ENCODE peak calls at places on chromosomes 7 and 10, in five cellular contexts. S is activated CD4-positive, alpha-beta T cell treated with anti-CD3 and anti-CD28 coated beads, Interleukin-2, amount 50 U/mL, for 24 hours; E is NCI-H524; B is stimulated activated CD4-positive, alpha-beta T cell treated with anti-CD3 and anti-CD28 coated beads, Interleukin-15, amount 100 ng/mL, for 48 hours; V is B cell. X is an unnamed sample.

GRCh38 chr7:99061001-99061779 is 82.7 kb downstream of the SMURF1 start:
- DNase-seq in V (no peak), B (no peak), E (no peak), S (no peak), X (no peak)

GRCh38 chr10:91614254-91614624 is 18.6 kb downstream of the PPP1R3C start:
- DNase-seq in V (no peak), S (no peak), B (no peak), E (no peak), X (no peak)

GRCh38 chr7:145106001-145106400 is 270.1 kb upstream of the TPK1 start:
- DNase-seq in V (no peak), B (no peak), E (no peak), S (no peak), X (no peak)

GRCh38 chr10:593016-593415 is 96.5 kb downstream of the DIP2C start:
- DNase-seq in S (no peak), B (no peak), V (no peak), E (no peak), X (no peak)

GRCh38 chr10:122998360-122998917 is 10.2 kb downstream of the IKZF5 start:
- DNase-seq in B (no peak), E (no peak), V (no peak), S (no peak), X (no peak)

GRCh38 chr10:124221356-124222297 is 128.2 kb upstream of the CHST15 start:
- DNase-seq in V (no peak), E (no peak), S (no peak), B (no peak), X (no peak)

GRCh38 chr7:129258649-129259389 is 34.0 kb downstream of the AHCYL2 start:
- DNase-seq in V (no peak), B (no peak), S (no peak), E (no peak), X (no peak)

GRCh38 chr7:151249732-151250072 is 1.2 kb upstream of the SMARCD3 start:
- DNase-seq in E (no peak), S (no peak), V (no peak), B (no peak), X (peak)

GRCh38 chr7:36338256-36338655 is 51.4 kb upstream of the ANLN start:
- DNase-seq in E (no peak), V (no peak), S (no peak), B (no peak), X (no peak)

GRCh38 chr7:105602325-105603305 is 21.3 kb upstream of the EFCAB10 start:
- DNase-seq in V (no peak), E (no peak), S (no peak), B (no peak), X (no peak)

GRCh38 chr10:110016037-110016436 is 8.3 kb downstream of the ADD3 start:
- DNase-seq in E (no peak), S (no peak), V (no peak), B (no peak), X (no peak)

GRCh38 chr7:70017371-70017770 is 419.1 kb downstream of the AUTS2 start:
- DNase-seq in S (no peak), V (no peak), E (no peak), B (no peak), X (no peak)

GRCh38 chr7:44388089-44388970 is 62.9 kb upstream of the CAMK2B start:
- DNase-seq in B (no peak), V (no peak), E (no peak), S (no peak), X (no peak)

GRCh38 chr7:137967143-137968018 is 34.5 kb downstream of the CREB3L2 start:
- DNase-seq in V (no peak), S (no peak), B (no peak), E (no peak), X (no peak)

GRCh38 chr10:61744469-61744868 is 81.7 kb downstream of the CABCOCO1 start:
- DNase-seq in V (no peak), S (no peak), E (no peak), B (no peak), X (no peak)

GRCh38 chr7:77734590-77735421 is 38.5 kb downstream of the RSBN1L start:
- DNase-seq in V (no peak), S (no peak), E (no peak), B (no peak), X (no peak)

GRCh38 chr10:57395921-57396320 is 871.8 kb downstream of the IPMK start:
- DNase-seq in S (no peak), V (no peak), B (no peak), E (no peak), X (no peak)

GRCh38 chr7:128068785-128069184 is 37.5 kb upstream of the LRRC4 start:
- DNase-seq in E (no peak), S (no peak), B (no peak), V (no peak), X (no peak)

GRCh38 chr10:102603946-102604345 is 40.3 kb upstream of the TRIM8 start:
- DNase-seq in E (no peak), B (no peak), S (no peak), V (no peak), X (no peak)

GRCh38 chr7:842436-843031 is 10.3 kb downstream of the SUN1 start:
- DNase-seq in B (no peak), E (no peak), V (no peak), S (no peak), X (no peak)

GRCh38 chr7:150400779-150401423 is 21.8 kb downstream of the ZNF775 start:
- DNase-seq in B (no peak), S (no peak), V (no peak), E (no peak), X (peak)

GRCh38 chr10:624605-625334 is 64.7 kb downstream of the DIP2C start:
- DNase-seq in B (no peak), V (no peak), S (no peak), E (no peak), X (no peak)

GRCh38 chr10:71205468-71205867 is 6.9 kb upstream of the UNC5B start:
- DNase-seq in V (no peak), E (no peak), B (no peak), S (no peak), X (no peak)

GRCh38 chr7:80760292-80760691 is 121.8 kb downstream of the CD36 start:
- DNase-seq in V (no peak), S (no peak), E (no peak), B (no peak), X (no peak)

GRCh38 chr7:88669913-88670312 is 89.6 kb upstream of the ZNF804B start:
- DNase-seq in E (no peak), V (no peak), B (no peak), S (no peak), X (no peak)

GRCh38 chr7:151838861-151839381 is 38.0 kb downstream of the PRKAG2 start:
- DNase-seq in S (no peak), B (no peak), V (peak), E (no peak), X (no peak)

GRCh38 chr7:105934577-105935185 is 28.4 kb upstream of the CDHR3 start:
- DNase-seq in E (peak), B (no peak), V (no peak), S (no peak), X (peak)

GRCh38 chr7:36607206-36607515 is 117.1 kb downstream of the AOAH start:
- DNase-seq in B (no peak), S (no peak), E (no peak), V (no peak), X (no peak)

GRCh38 chr10:20185116-20185515 is 368.9 kb downstream of the PLXDC2 start:
- DNase-seq in V (no peak), E (no peak), B (no peak), S (no peak), X (no peak)

GRCh38 chr7:90165724-90166123 is 11.5 kb downstream of the STEAP1 start:
- DNase-seq in B (no peak), E (no peak), S (no peak), V (no peak), X (no peak)